ENCODE peak calls at places on chromosomes 6 and 20, in five cellular contexts. One of them, this sample, is unnamed.

GRCh38 chr6:20771427-20771826 is 237.2 kb downstream of the CDKAL1 start:
- DNase-seq in GM23338: peak
- DNase-seq in osteoblast: no peak
- DNase-seq in thoracic aorta: no peak
- DNase-seq in heart right ventricle: no peak
- DNase-seq in this sample: no peak

GRCh38 chr20:57260065-57260958 is 6.1 kb downstream of the BMP7 start:
- DNase-seq in GM23338: no peak
- DNase-seq in osteoblast: no peak
- DNase-seq in thoracic aorta: no peak
- DNase-seq in heart right ventricle: no peak
- DNase-seq in this sample: no peak

GRCh38 chr6:164005312-164005711 is 590.8 kb downstream of the QKI start:
- DNase-seq in GM23338: no peak
- DNase-seq in osteoblast: no peak
- DNase-seq in thoracic aorta: no peak
- DNase-seq in heart right ventricle: no peak
- DNase-seq in this sample: no peak

GRCh38 chr6:56549014-56549413 is 93.7 kb downstream of the DST start:
- DNase-seq in GM23338: peak
- DNase-seq in osteoblast: no peak
- DNase-seq in thoracic aorta: no peak
- DNase-seq in heart right ventricle: no peak
- DNase-seq in this sample: no peak

GRCh38 chr20:51938557-51939324 is 136.4 kb upstream of the SALL4 start:
- DNase-seq in GM23338: no peak
- DNase-seq in osteoblast: no peak
- DNase-seq in thoracic aorta: no peak
- DNase-seq in heart right ventricle: no peak
- DNase-seq in this sample: no peak

GRCh38 chr6:111076024-111076680 is 11.2 kb upstream of the SLC16A10 start:
- DNase-seq in GM23338: no peak
- DNase-seq in osteoblast: no peak
- DNase-seq in thoracic aorta: no peak
- DNase-seq in heart right ventricle: no peak
- DNase-seq in this sample: no peak

GRCh38 chr6:20789162-20789561 is 254.9 kb downstream of the CDKAL1 start:
- DNase-seq in GM23338: no peak
- DNase-seq in osteoblast: no peak
- DNase-seq in thoracic aorta: no peak
- DNase-seq in heart right ventricle: no peak
- DNase-seq in this sample: no peak

GRCh38 chr6:17156966-17157365 is 55.1 kb downstream of the STMND1 start:
- DNase-seq in GM23338: no peak
- DNase-seq in osteoblast: no peak
- DNase-seq in thoracic aorta: no peak
- DNase-seq in heart right ventricle: no peak
- DNase-seq in this sample: no peak

GRCh38 chr6:17470953-17471335 is 77.5 kb downstream of the CAP2 start:
- DNase-seq in GM23338: no peak
- DNase-seq in osteoblast: no peak
- DNase-seq in thoracic aorta: no peak
- DNase-seq in heart right ventricle: no peak
- DNase-seq in this sample: no peak

GRCh38 chr20:37944456-37944981 is 41.6 kb downstream of the VSTM2L start:
- DNase-seq in GM23338: no peak
- DNase-seq in osteoblast: peak
- DNase-seq in thoracic aorta: no peak
- DNase-seq in heart right ventricle: no peak
- DNase-seq in this sample: no peak

GRCh38 chr20:32672982-32673727 is 586 bp downstream of the C20orf203 start:
- DNase-seq in GM23338: peak
- DNase-seq in osteoblast: peak
- DNase-seq in thoracic aorta: no peak
- DNase-seq in heart right ventricle: no peak
- DNase-seq in this sample: no peak

GRCh38 chr20:40008177-40008576 is 680.9 kb downstream of the MAFB start:
- DNase-seq in GM23338: no peak
- DNase-seq in osteoblast: no peak
- DNase-seq in thoracic aorta: no peak
- DNase-seq in heart right ventricle: no peak
- DNase-seq in this sample: no peak

GRCh38 chr20:6942266-6942665 is 174.8 kb downstream of the BMP2 start:
- DNase-seq in GM23338: no peak
- DNase-seq in osteoblast: no peak
- DNase-seq in thoracic aorta: no peak
- DNase-seq in heart right ventricle: no peak
- DNase-seq in this sample: no peak
- H3K27ac ChIP-seq in GM23338: no peak
- H3K27ac ChIP-seq in osteoblast: no peak
- H3K27ac ChIP-seq in thoracic aorta: no peak
- H3K27ac ChIP-seq in heart right ventricle: no peak
- H3K27ac ChIP-seq in this sample: no peak

DNA sequence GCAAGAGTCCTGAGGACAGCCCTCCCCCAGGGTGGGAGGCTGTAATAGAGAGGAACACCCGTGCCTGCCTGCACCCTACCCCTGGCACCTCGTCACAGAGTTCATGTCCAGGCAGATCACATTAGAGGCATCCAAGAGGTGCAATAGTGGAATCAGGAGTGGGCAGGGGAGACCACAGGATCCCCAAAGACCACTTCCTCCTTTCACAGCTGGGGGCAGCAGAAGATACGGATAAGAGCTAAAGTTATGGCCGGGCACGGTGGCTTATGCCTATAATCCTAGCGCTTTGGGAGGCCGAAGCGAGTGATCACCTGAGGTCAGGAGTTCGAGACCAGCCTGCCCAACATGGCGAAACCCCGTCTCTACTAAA is 1.5 kb upstream of the CAPN11 start:
- DNase-seq in GM23338: no peak
- DNase-seq in osteoblast: peak
- DNase-seq in thoracic aorta: no peak
- DNase-seq in heart right ventricle: no peak
- DNase-seq in this sample: no peak
- H3K27ac ChIP-seq in GM23338: no peak
- H3K27ac ChIP-seq in osteoblast: no peak
- H3K27ac ChIP-seq in thoracic aorta: no peak
- H3K27ac ChIP-seq in heart right ventricle: no peak
- H3K27ac ChIP-seq in this sample: no peak

GRCh38 chr6:149482542-149483261 is 2.1 kb downstream of the ZC3H12D start:
- DNase-seq in GM23338: no peak
- DNase-seq in osteoblast: peak
- DNase-seq in thoracic aorta: no peak
- DNase-seq in heart right ventricle: no peak
- DNase-seq in this sample: no peak
- H3K27ac ChIP-seq in GM23338: no peak
- H3K27ac ChIP-seq in osteoblast: no peak
- H3K27ac ChIP-seq in thoracic aorta: peak
- H3K27ac ChIP-seq in heart right ventricle: peak
- H3K27ac ChIP-seq in this sample: peak

DNA sequence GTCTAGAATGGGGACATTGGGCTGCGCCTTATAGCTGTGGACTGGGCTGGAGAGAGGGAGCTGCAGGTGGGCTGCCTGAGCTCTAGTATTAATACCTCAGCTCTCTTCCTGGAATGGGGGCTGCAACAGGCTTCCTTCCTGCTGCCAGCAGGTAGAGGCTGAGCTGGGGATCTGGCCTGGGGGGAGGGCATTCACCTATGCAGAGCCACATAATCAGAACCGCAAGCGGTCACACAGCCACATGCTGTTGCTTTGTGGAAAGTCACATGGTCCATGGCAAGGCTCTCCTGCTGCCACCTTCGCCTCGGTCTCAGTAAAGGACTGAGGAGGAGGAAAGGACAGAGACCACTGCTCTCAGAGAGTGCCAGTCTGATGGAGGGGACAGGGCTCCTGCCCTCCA is 35.7 kb downstream of the ITPR3 start:
- DNase-seq in GM23338: no peak
- DNase-seq in osteoblast: no peak
- DNase-seq in thoracic aorta: no peak
- DNase-seq in heart right ventricle: no peak
- DNase-seq in this sample: no peak
- H3K27ac ChIP-seq in GM23338: no peak
- H3K27ac ChIP-seq in osteoblast: no peak
- H3K27ac ChIP-seq in thoracic aorta: no peak
- H3K27ac ChIP-seq in heart right ventricle: no peak
- H3K27ac ChIP-seq in this sample: no peak

This sample was measured in caudate nucleus.